ENCODE peak calls at places on chromosomes 6 and 20, in eight cellular contexts. One of them, this sample, is unnamed.

GRCh38 chr6:96138396-96138795 is 122.6 kb downstream of the FUT9 start:
- DNase-seq in GM23248: no peak
- DNase-seq in HCEC 1CT: no peak
- DNase-seq in colonic mucosa: no peak
- DNase-seq in GM13977: no peak
- DNase-seq in D341Med: no peak
- DNase-seq in heart right ventricle: no peak
- DNase-seq in non-pigmented ciliary epithelial cell: no peak
- DNase-seq in this sample: no peak

GRCh38 chr6:157868835-157869234 is 45.8 kb downstream of the SNX9 start:
- DNase-seq in heart right ventricle: no peak
- DNase-seq in D341Med: no peak
- DNase-seq in HCEC 1CT: no peak
- DNase-seq in colonic mucosa: peak; percentile 15
- DNase-seq in GM23248: no peak
- DNase-seq in GM13977: no peak
- DNase-seq in non-pigmented ciliary epithelial cell: no peak
- DNase-seq in this sample: no peak

GRCh38 chr20:38855356-38855755 is 49.9 kb downstream of the PPP1R16B start:
- DNase-seq in colonic mucosa: no peak
- DNase-seq in GM13977: no peak
- DNase-seq in heart right ventricle: no peak
- DNase-seq in non-pigmented ciliary epithelial cell: no peak
- DNase-seq in D341Med: no peak
- DNase-seq in GM23248: peak; percentile 92
- DNase-seq in HCEC 1CT: peak; percentile 14
- DNase-seq in this sample: no peak

GRCh38 chr6:149046822-149047246 is 270.7 kb upstream of the TAB2 start:
- DNase-seq in non-pigmented ciliary epithelial cell: no peak
- DNase-seq in heart right ventricle: no peak
- DNase-seq in GM13977: no peak
- DNase-seq in colonic mucosa: no peak
- DNase-seq in HCEC 1CT: peak; percentile 25
- DNase-seq in GM23248: no peak
- DNase-seq in D341Med: no peak
- DNase-seq in this sample: no peak

GRCh38 chr6:166567107-166567506 is 19.4 kb downstream of the RAMACL start:
- DNase-seq in heart right ventricle: no peak
- DNase-seq in GM13977: no peak
- DNase-seq in HCEC 1CT: peak; percentile 98
- DNase-seq in colonic mucosa: no peak
- DNase-seq in GM23248: peak; percentile 95
- DNase-seq in D341Med: no peak
- DNase-seq in non-pigmented ciliary epithelial cell: peak; percentile 82
- DNase-seq in this sample: peak; percentile 88

GRCh38 chr6:143513410-143513809 is 1.9 kb upstream of the FUCA2 start:
- DNase-seq in heart right ventricle: peak; percentile 25
- DNase-seq in GM13977: peak; percentile 65
- DNase-seq in D341Med: peak; percentile 52
- DNase-seq in GM23248: peak; percentile 36
- DNase-seq in non-pigmented ciliary epithelial cell: no peak
- DNase-seq in colonic mucosa: peak; percentile 69
- DNase-seq in HCEC 1CT: no peak
- DNase-seq in this sample: no peak

GRCh38 chr6:44078795-44079671 is 48.2 kb downstream of the MRPL14 start:
- DNase-seq in GM23248: peak; percentile 74
- DNase-seq in D341Med: peak; percentile 76
- DNase-seq in heart right ventricle: peak; percentile 42
- DNase-seq in GM13977: peak; percentile 75
- DNase-seq in HCEC 1CT: peak; percentile 55
- DNase-seq in non-pigmented ciliary epithelial cell: no peak
- DNase-seq in colonic mucosa: peak; percentile 89
- DNase-seq in this sample: peak; percentile 57

GRCh38 chr6:141561154-141561553 is 571.6 kb upstream of the GJE1 start:
- DNase-seq in D341Med: no peak
- DNase-seq in colonic mucosa: no peak
- DNase-seq in GM23248: no peak
- DNase-seq in HCEC 1CT: no peak
- DNase-seq in GM13977: no peak
- DNase-seq in heart right ventricle: no peak
- DNase-seq in non-pigmented ciliary epithelial cell: no peak
- DNase-seq in this sample: no peak

GRCh38 chr6:123211777-123212545 is 215.9 kb downstream of the CLVS2 start:
- DNase-seq in HCEC 1CT: no peak
- DNase-seq in colonic mucosa: no peak
- DNase-seq in GM13977: no peak
- DNase-seq in non-pigmented ciliary epithelial cell: no peak
- DNase-seq in heart right ventricle: no peak
- DNase-seq in D341Med: no peak
- DNase-seq in GM23248: no peak
- DNase-seq in this sample: no peak

GRCh38 chr20:21514553-21515251 is 838 bp upstream of the NKX2-2 start:
- DNase-seq in GM13977: peak; percentile 63
- DNase-seq in HCEC 1CT: no peak
- DNase-seq in colonic mucosa: no peak
- DNase-seq in D341Med: peak; percentile 36
- DNase-seq in heart right ventricle: no peak
- DNase-seq in non-pigmented ciliary epithelial cell: no peak
- DNase-seq in GM23248: no peak
- DNase-seq in this sample: no peak

GRCh38 chr6:68502946-68503345 is 132.1 kb upstream of the ADGRB3 start:
- DNase-seq in GM13977: no peak
- DNase-seq in non-pigmented ciliary epithelial cell: no peak
- DNase-seq in heart right ventricle: no peak
- DNase-seq in D341Med: no peak
- DNase-seq in colonic mucosa: no peak
- DNase-seq in HCEC 1CT: no peak
- DNase-seq in GM23248: no peak
- DNase-seq in this sample: no peak

GRCh38 chr20:49725694-49726093 is 12.0 kb upstream of the B4GALT5 start:
- DNase-seq in HCEC 1CT: no peak
- DNase-seq in non-pigmented ciliary epithelial cell: no peak
- DNase-seq in GM23248: no peak
- DNase-seq in heart right ventricle: no peak
- DNase-seq in GM13977: no peak
- DNase-seq in colonic mucosa: no peak
- DNase-seq in D341Med: no peak
- DNase-seq in this sample: no peak

GRCh38 chr6:158040804-158041347 is 59.2 kb downstream of the SYNJ2 start:
- DNase-seq in non-pigmented ciliary epithelial cell: no peak
- DNase-seq in GM13977: no peak
- DNase-seq in heart right ventricle: no peak
- DNase-seq in GM23248: peak; percentile 57
- DNase-seq in D341Med: no peak
- DNase-seq in HCEC 1CT: peak; percentile 35
- DNase-seq in colonic mucosa: no peak
- DNase-seq in this sample: no peak

GRCh38 chr6:169376458-169376857 is 122.8 kb upstream of the THBS2 start:
- DNase-seq in colonic mucosa: no peak
- DNase-seq in heart right ventricle: no peak
- DNase-seq in D341Med: no peak
- DNase-seq in GM13977: no peak
- DNase-seq in HCEC 1CT: no peak
- DNase-seq in non-pigmented ciliary epithelial cell: no peak
- DNase-seq in GM23248: no peak
- DNase-seq in this sample: no peak

GRCh38 chr6:20205722-20206154 is 6.5 kb downstream of the MBOAT1 start:
- DNase-seq in non-pigmented ciliary epithelial cell: no peak
- DNase-seq in heart right ventricle: no peak
- DNase-seq in GM13977: no peak
- DNase-seq in D341Med: no peak
- DNase-seq in colonic mucosa: no peak
- DNase-seq in HCEC 1CT: no peak
- DNase-seq in GM23248: no peak
- DNase-seq in this sample: no peak

GRCh38 chr6:2851727-2852513 is 10.3 kb upstream of the SERPINB1 start:
- DNase-seq in colonic mucosa: no peak
- DNase-seq in GM13977: no peak
- DNase-seq in GM23248: no peak
- DNase-seq in non-pigmented ciliary epithelial cell: no peak
- DNase-seq in HCEC 1CT: no peak
- DNase-seq in heart right ventricle: no peak
- DNase-seq in D341Med: no peak
- DNase-seq in this sample: no peak

GRCh38 chr6:31473780-31474725 is 23.9 kb upstream of the MICB start:
- DNase-seq in heart right ventricle: no peak
- DNase-seq in GM23248: peak; percentile 70
- DNase-seq in colonic mucosa: no peak
- DNase-seq in HCEC 1CT: peak; percentile 50
- DNase-seq in non-pigmented ciliary epithelial cell: no peak
- DNase-seq in D341Med: no peak
- DNase-seq in GM13977: no peak
- DNase-seq in this sample: no peak

GRCh38 chr20:38156888-38157634 is 8.0 kb downstream of the TGM2 start:
- DNase-seq in GM13977: no peak
- DNase-seq in heart right ventricle: peak; percentile 68
- DNase-seq in GM23248: peak; percentile 41
- DNase-seq in HCEC 1CT: no peak
- DNase-seq in non-pigmented ciliary epithelial cell: no peak
- DNase-seq in colonic mucosa: no peak
- DNase-seq in D341Med: no peak
- DNase-seq in this sample: peak; percentile 39

GRCh38 chr6:86685230-86685797 is 252.0 kb upstream of the HTR1E start:
- DNase-seq in heart right ventricle: no peak
- DNase-seq in non-pigmented ciliary epithelial cell: no peak
- DNase-seq in GM13977: no peak
- DNase-seq in colonic mucosa: no peak
- DNase-seq in GM23248: no peak
- DNase-seq in D341Med: no peak
- DNase-seq in HCEC 1CT: no peak
- DNase-seq in this sample: no peak

GRCh38 chr6:148915889-148916288 is 169.1 kb downstream of the UST start:
- DNase-seq in HCEC 1CT: no peak
- DNase-seq in D341Med: no peak
- DNase-seq in heart right ventricle: no peak
- DNase-seq in non-pigmented ciliary epithelial cell: no peak
- DNase-seq in GM23248: no peak
- DNase-seq in GM13977: no peak
- DNase-seq in colonic mucosa: no peak
- DNase-seq in this sample: no peak

GRCh38 chr20:32354592-32355416 is 3.3 kb upstream of the ASXL1 start:
- DNase-seq in HCEC 1CT: peak; percentile 67
- DNase-seq in D341Med: no peak
- DNase-seq in heart right ventricle: no peak
- DNase-seq in GM23248: peak; percentile 81
- DNase-seq in GM13977: peak; percentile 24
- DNase-seq in colonic mucosa: no peak
- DNase-seq in non-pigmented ciliary epithelial cell: no peak
- DNase-seq in this sample: peak; percentile 78